ENCODE peak calls at places on chromosomes 5 and 9, in ten cellular contexts. One of them, this sample, is unnamed.

GRCh38 chr5:54093081-54093492 is 217.3 kb downstream of the ARL15 start:
- DNase-seq in AG08395: no peak
- DNase-seq in T follicular helper cell: no peak
- DNase-seq in left ventricle myocardium superior: no peak
- DNase-seq in AG20443: no peak
- DNase-seq in endothelial cell of umbilical vein: no peak
- DNase-seq in stimulated activated CD8-positive, alpha-beta memory T cell treated with anti-CD3 and anti-CD28 coated beads, Interleukin-4, amount 100 ng/mL, for 1 hour: no peak
- DNase-seq in activated CD4-positive, alpha-beta T cell treated with anti-CD3 and anti-CD28 coated beads for 36 hours: no peak
- DNase-seq in H1: no peak
- DNase-seq in GM20000: no peak
- DNase-seq in this sample: no peak

GRCh38 chr9:5449521-5450359 is 602 bp upstream of the CD274 start:
- DNase-seq in AG08395: no peak
- DNase-seq in T follicular helper cell: no peak
- DNase-seq in left ventricle myocardium superior: no peak
- DNase-seq in AG20443: no peak
- DNase-seq in endothelial cell of umbilical vein: no peak
- DNase-seq in stimulated activated CD8-positive, alpha-beta memory T cell treated with anti-CD3 and anti-CD28 coated beads, Interleukin-4, amount 100 ng/mL, for 1 hour: no peak
- DNase-seq in activated CD4-positive, alpha-beta T cell treated with anti-CD3 and anti-CD28 coated beads for 36 hours: no peak
- DNase-seq in H1: no peak
- DNase-seq in GM20000: no peak
- DNase-seq in this sample: no peak

GRCh38 chr9:88574993-88575392 is 40.0 kb downstream of the NXNL2 start:
- DNase-seq in AG08395: peak
- DNase-seq in T follicular helper cell: no peak
- DNase-seq in left ventricle myocardium superior: no peak
- DNase-seq in AG20443: peak
- DNase-seq in endothelial cell of umbilical vein: no peak
- DNase-seq in stimulated activated CD8-positive, alpha-beta memory T cell treated with anti-CD3 and anti-CD28 coated beads, Interleukin-4, amount 100 ng/mL, for 1 hour: no peak
- DNase-seq in activated CD4-positive, alpha-beta T cell treated with anti-CD3 and anti-CD28 coated beads for 36 hours: no peak
- DNase-seq in H1: no peak
- DNase-seq in GM20000: no peak
- DNase-seq in this sample: no peak

GRCh38 chr9:97046228-97046627 is 7.3 kb upstream of the CTSV start:
- DNase-seq in AG08395: no peak
- DNase-seq in T follicular helper cell: no peak
- DNase-seq in left ventricle myocardium superior: no peak
- DNase-seq in AG20443: peak
- DNase-seq in endothelial cell of umbilical vein: no peak
- DNase-seq in stimulated activated CD8-positive, alpha-beta memory T cell treated with anti-CD3 and anti-CD28 coated beads, Interleukin-4, amount 100 ng/mL, for 1 hour: no peak
- DNase-seq in activated CD4-positive, alpha-beta T cell treated with anti-CD3 and anti-CD28 coated beads for 36 hours: no peak
- DNase-seq in H1: peak
- DNase-seq in GM20000: no peak
- DNase-seq in this sample: peak

GRCh38 chr9:133731876-133732321 is 6.3 kb downstream of the SARDH start:
- DNase-seq in AG08395: peak
- DNase-seq in T follicular helper cell: no peak
- DNase-seq in left ventricle myocardium superior: no peak
- DNase-seq in AG20443: peak
- DNase-seq in endothelial cell of umbilical vein: peak
- DNase-seq in stimulated activated CD8-positive, alpha-beta memory T cell treated with anti-CD3 and anti-CD28 coated beads, Interleukin-4, amount 100 ng/mL, for 1 hour: no peak
- DNase-seq in activated CD4-positive, alpha-beta T cell treated with anti-CD3 and anti-CD28 coated beads for 36 hours: no peak
- DNase-seq in H1: no peak
- DNase-seq in GM20000: no peak
- DNase-seq in this sample: peak

GRCh38 chr5:568061-568781 is 43.9 kb upstream of the CEP72 start:
- DNase-seq in AG08395: no peak
- DNase-seq in T follicular helper cell: no peak
- DNase-seq in left ventricle myocardium superior: no peak
- DNase-seq in AG20443: no peak
- DNase-seq in endothelial cell of umbilical vein: no peak
- DNase-seq in stimulated activated CD8-positive, alpha-beta memory T cell treated with anti-CD3 and anti-CD28 coated beads, Interleukin-4, amount 100 ng/mL, for 1 hour: no peak
- DNase-seq in activated CD4-positive, alpha-beta T cell treated with anti-CD3 and anti-CD28 coated beads for 36 hours: no peak
- DNase-seq in H1: no peak
- DNase-seq in GM20000: no peak
- DNase-seq in this sample: peak

GRCh38 chr5:2724031-2724581 is 27.4 kb downstream of the IRX2 start:
- DNase-seq in AG08395: no peak
- DNase-seq in T follicular helper cell: no peak
- DNase-seq in left ventricle myocardium superior: no peak
- DNase-seq in AG20443: no peak
- DNase-seq in endothelial cell of umbilical vein: no peak
- DNase-seq in stimulated activated CD8-positive, alpha-beta memory T cell treated with anti-CD3 and anti-CD28 coated beads, Interleukin-4, amount 100 ng/mL, for 1 hour: no peak
- DNase-seq in activated CD4-positive, alpha-beta T cell treated with anti-CD3 and anti-CD28 coated beads for 36 hours: no peak
- DNase-seq in H1: no peak
- DNase-seq in GM20000: no peak
- DNase-seq in this sample: no peak

GRCh38 chr5:61327761-61328753 is 4.0 kb upstream of the ZSWIM6 start:
- DNase-seq in AG08395: peak
- DNase-seq in T follicular helper cell: no peak
- DNase-seq in left ventricle myocardium superior: no peak
- DNase-seq in AG20443: peak
- DNase-seq in endothelial cell of umbilical vein: peak
- DNase-seq in stimulated activated CD8-positive, alpha-beta memory T cell treated with anti-CD3 and anti-CD28 coated beads, Interleukin-4, amount 100 ng/mL, for 1 hour: no peak
- DNase-seq in activated CD4-positive, alpha-beta T cell treated with anti-CD3 and anti-CD28 coated beads for 36 hours: peak
- DNase-seq in H1: no peak
- DNase-seq in GM20000: peak
- DNase-seq in this sample: no peak

GRCh38 chr5:58871648-58872242 is 288.9 kb downstream of the RAB3C start:
- DNase-seq in AG08395: peak
- DNase-seq in T follicular helper cell: peak
- DNase-seq in left ventricle myocardium superior: no peak
- DNase-seq in AG20443: peak
- DNase-seq in endothelial cell of umbilical vein: peak
- DNase-seq in stimulated activated CD8-positive, alpha-beta memory T cell treated with anti-CD3 and anti-CD28 coated beads, Interleukin-4, amount 100 ng/mL, for 1 hour: no peak
- DNase-seq in activated CD4-positive, alpha-beta T cell treated with anti-CD3 and anti-CD28 coated beads for 36 hours: peak
- DNase-seq in H1: no peak
- DNase-seq in GM20000: no peak
- DNase-seq in this sample: no peak

GRCh38 chr5:82334856-82335255 is 56.7 kb upstream of the RPS23 start:
- DNase-seq in AG08395: peak
- DNase-seq in T follicular helper cell: no peak
- DNase-seq in left ventricle myocardium superior: no peak
- DNase-seq in AG20443: peak
- DNase-seq in endothelial cell of umbilical vein: no peak
- DNase-seq in stimulated activated CD8-positive, alpha-beta memory T cell treated with anti-CD3 and anti-CD28 coated beads, Interleukin-4, amount 100 ng/mL, for 1 hour: no peak
- DNase-seq in activated CD4-positive, alpha-beta T cell treated with anti-CD3 and anti-CD28 coated beads for 36 hours: no peak
- DNase-seq in H1: no peak
- DNase-seq in GM20000: no peak
- DNase-seq in this sample: no peak

GRCh38 chr5:133694181-133694831 is 82.0 kb upstream of the FSTL4 start:
- DNase-seq in AG08395: no peak
- DNase-seq in T follicular helper cell: no peak
- DNase-seq in left ventricle myocardium superior: no peak
- DNase-seq in AG20443: no peak
- DNase-seq in endothelial cell of umbilical vein: no peak
- DNase-seq in stimulated activated CD8-positive, alpha-beta memory T cell treated with anti-CD3 and anti-CD28 coated beads, Interleukin-4, amount 100 ng/mL, for 1 hour: no peak
- DNase-seq in activated CD4-positive, alpha-beta T cell treated with anti-CD3 and anti-CD28 coated beads for 36 hours: no peak
- DNase-seq in H1: no peak
- DNase-seq in GM20000: no peak
- DNase-seq in this sample: no peak